ENCODE peak calls at places on chromosomes 3 and 15, in four cellular contexts. H is GM12878, X is breast epithelium, O is A549. M is an unnamed sample.

GRCh38 chr3:23404241-23404640 is 201.1 kb downstream of the UBE2E2 start:
- DNase-seq in H (no peak), X (no peak), O (no peak), M (no peak)

GRCh38 chr15:75233504-75234190 is 24.5 kb upstream of the GOLGA6C start:
- DNase-seq in O (no peak), H (no peak), X (peak), M (no peak)

GRCh38 chr3:187146389-187146788 is 7.1 kb upstream of the RPL39L start:
- DNase-seq in H (no peak), X (no peak), O (no peak), M (no peak)

GRCh38 chr3:170572665-170573253 is 13.1 kb downstream of the SLC7A14 start:
- DNase-seq in O (peak), H (peak), X (no peak), M (peak)

GRCh38 chr3:171874879-171875278 is 31.7 kb downstream of the TMEM212 start:
- DNase-seq in O (peak), H (no peak), X (no peak), M (no peak)

GRCh38 chr3:27354588-27355203 is 14.5 kb downstream of the NEK10 start:
- DNase-seq in O (no peak), X (no peak), H (no peak), M (no peak)

GRCh38 chr3:157051625-157052024 is 108.3 kb downstream of the CCNL1 start:
- DNase-seq in O (no peak), X (no peak), H (no peak), M (no peak)

GRCh38 chr15:101476756-101477155 is 12.8 kb downstream of the PCSK6 start:
- DNase-seq in O (no peak), X (no peak), H (no peak), M (no peak)

GRCh38 chr15:77251662-77252061 is 168.2 kb downstream of the PEAK1 start:
- DNase-seq in O (no peak), X (no peak), H (no peak), M (no peak)

GRCh38 chr15:31434418-31435255 is 108.0 kb downstream of the KLF13 start:
- DNase-seq in H (peak), X (no peak), O (no peak), M (no peak)

GRCh38 chr3:32404714-32405113 is 13.1 kb downstream of the CMTM7 start:
- DNase-seq in H (no peak), X (no peak), O (no peak), M (no peak)

GRCh38 chr3:23656821-23657220 is 148.9 kb upstream of the UBE2E1 start:
- DNase-seq in O (no peak), X (no peak), H (no peak), M (no peak)

GRCh38 chr15:81133782-81134461 is at the start of gene CFAP161:
- DNase-seq in H (no peak), O (peak), X (peak), M (no peak)

GRCh38 chr15:98731712-98732450 is 83.5 kb downstream of the IGF1R start:
- DNase-seq in H (no peak), O (no peak), X (no peak), M (no peak)

GRCh38 chr15:79394231-79394630 is 37.9 kb upstream of the MINAR1 start:
- DNase-seq in O (no peak), X (no peak), H (no peak), M (no peak)

GRCh38 chr3:31974454-31974853 is 6.6 kb downstream of the OSBPL10 start:
- DNase-seq in H (no peak), O (no peak), X (no peak), M (no peak)

GRCh38 chr3:169430687-169431404 is 232.7 kb downstream of the MECOM start:
- DNase-seq in H (no peak), X (no peak), O (peak), M (no peak)

GRCh38 chr3:88385090-88385489 is 235.3 kb downstream of the C3orf38 start:
- DNase-seq in H (no peak), O (no peak), X (no peak), M (no peak)

GRCh38 chr3:87494264-87494663 is 217.9 kb upstream of the POU1F1 start:
- DNase-seq in X (no peak), O (no peak), H (no peak), M (no peak)

GRCh38 chr3:186002884-186003472 is 65.2 kb upstream of the TRA2B start:
- DNase-seq in X (no peak), O (peak), H (no peak), M (no peak)

GRCh38 chr3:112351036-112351435 is 18.1 kb downstream of the CD200 start:
- DNase-seq in X (no peak), H (no peak), O (no peak), M (no peak)

GRCh38 chr3:16449369-16449768 is 64.1 kb downstream of the RFTN1 start:
- DNase-seq in H (no peak), X (no peak), O (no peak), M (no peak)

GRCh38 chr3:156677120-156677479 is 2.7 kb downstream of the TIPARP start:
- DNase-seq in O (no peak), X (no peak), H (no peak), M (no peak)

GRCh38 chr3:136305879-136306278 is 55.7 kb downstream of the PCCB start:
- DNase-seq in X (no peak), O (no peak), H (peak), M (peak)

GRCh38 chr15:68001811-68002210 is 52.3 kb upstream of the PIAS1 start:
- DNase-seq in X (no peak), O (no peak), H (no peak), M (no peak)

GRCh38 chr3:157534725-157535161 is 31.5 kb upstream of the VEPH1 start:
- DNase-seq in O (no peak), X (no peak), H (no peak), M (no peak)

GRCh38 chr3:70186221-70186620 is 126.2 kb downstream of the MDFIC2 start:
- DNase-seq in H (no peak), X (no peak), O (no peak), M (no peak)

GRCh38 chr3:150308481-150308918 is 99.6 kb upstream of the TSC22D2 start:
- DNase-seq in X (no peak), O (no peak), H (no peak), M (peak)

GRCh38 chr3:194156095-194156494 is 20.1 kb downstream of the HES1 start:
- DNase-seq in O (no peak), X (no peak), H (no peak), M (no peak)

GRCh38 chr3:194160158-194160557 is 24.2 kb downstream of the HES1 start:
- DNase-seq in O (no peak), H (no peak), X (no peak), M (no peak)

GRCh38 chr3:194162070-194162678 is 26.2 kb downstream of the HES1 start:
- DNase-seq in X (no peak), H (no peak), O (no peak), M (no peak)

GRCh38 chr3:194161181-194162045 is 25.5 kb downstream of the HES1 start:
- DNase-seq in H (no peak), O (peak), X (peak), M (no peak)

DNA sequence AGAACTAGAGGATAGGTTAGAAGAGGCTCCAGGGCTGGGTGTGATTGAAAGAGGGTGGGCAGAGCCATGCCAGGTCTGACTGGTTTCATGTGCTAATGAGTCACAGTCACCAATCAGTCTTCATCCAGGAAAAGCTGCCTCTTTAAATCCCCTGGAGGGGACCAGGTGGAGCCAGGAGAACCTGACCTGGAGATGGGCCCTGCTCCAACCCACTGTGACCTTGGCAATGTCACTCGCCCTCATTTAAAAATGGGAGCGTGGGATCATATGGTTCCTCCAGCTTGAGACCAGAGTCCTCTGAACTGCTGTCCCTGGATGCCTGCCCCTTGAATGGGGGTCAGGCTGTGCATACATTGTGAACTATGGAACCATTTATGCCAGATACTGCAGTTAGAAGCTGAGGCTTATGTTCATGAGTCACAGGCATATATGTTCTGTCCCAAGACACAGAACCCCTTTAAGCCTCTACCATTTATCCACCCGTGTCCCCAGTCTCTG is 23.0 kb downstream of the HES1 start:
- DNase-seq in X (peak), H (no peak), O (no peak), M (no peak)
- TF ChIP-seq POLR2A in X (no peak), H (no peak), O (no peak), M (no peak)

GRCh38 chr3:128123538-128124368 is at the start of gene RUVBL1:
- DNase-seq in H (peak), X (peak), O (peak), M (peak)
- TF ChIP-seq POLR2A in H (peak), X (no peak), O (peak), M (no peak)

GRCh38 chr3:8964436-8965370 is 1.4 kb upstream of the RAD18 start:
- DNase-seq in X (no peak), H (no peak), O (peak), M (peak)

GRCh38 chr3:8966820-8967348 is 3.6 kb upstream of the RAD18 start:
- DNase-seq in X (no peak), O (no peak), H (no peak), M (no peak)

GRCh38 chr3:8962226-8962861 is 928 bp downstream of the RAD18 start:
- DNase-seq in O (no peak), X (no peak), H (no peak), M (no peak)

GRCh38 chr3:8966150-8966819 is 3.0 kb upstream of the RAD18 start:
- DNase-seq in H (no peak), X (no peak), O (no peak), M (no peak)

DNA sequence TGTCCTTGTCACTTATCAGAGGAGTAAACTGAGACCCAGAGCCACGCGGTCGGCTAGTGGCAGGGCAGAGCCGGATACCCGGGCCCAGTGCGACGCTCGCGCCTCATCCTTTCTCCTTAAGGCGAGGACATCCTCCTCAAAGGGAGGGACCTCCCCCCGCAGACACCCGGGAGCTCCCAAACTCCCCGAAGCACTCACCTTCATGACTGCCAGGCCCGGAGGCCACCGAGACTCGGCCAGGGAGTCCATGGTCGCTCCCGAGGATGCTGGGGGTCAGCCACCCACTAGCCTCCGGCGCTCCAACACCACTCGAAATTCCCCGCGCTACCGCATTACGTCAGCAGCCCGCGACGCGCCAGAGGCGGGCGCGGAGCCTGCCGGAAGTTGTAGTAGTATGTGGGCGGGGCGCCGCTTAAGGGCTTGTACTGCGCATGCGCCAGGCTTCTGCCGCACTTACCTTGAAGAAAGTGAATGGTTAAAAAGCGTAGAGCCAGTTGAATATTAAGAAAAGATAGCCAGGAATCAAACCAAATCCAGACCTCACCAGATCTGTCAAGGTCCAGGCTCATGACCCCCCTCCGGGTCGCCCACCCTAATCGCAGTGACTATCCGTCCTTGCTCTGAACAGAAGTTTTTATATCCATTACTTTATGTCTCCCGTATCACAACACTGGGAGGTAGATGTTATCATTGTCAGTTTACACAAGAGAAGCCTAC is at the start of gene RAD18:
- DNase-seq in O (peak), X (peak), H (peak), M (peak)
- TF ChIP-seq POLR2A in O (peak), X (no peak), H (peak), M (peak)

DNA sequence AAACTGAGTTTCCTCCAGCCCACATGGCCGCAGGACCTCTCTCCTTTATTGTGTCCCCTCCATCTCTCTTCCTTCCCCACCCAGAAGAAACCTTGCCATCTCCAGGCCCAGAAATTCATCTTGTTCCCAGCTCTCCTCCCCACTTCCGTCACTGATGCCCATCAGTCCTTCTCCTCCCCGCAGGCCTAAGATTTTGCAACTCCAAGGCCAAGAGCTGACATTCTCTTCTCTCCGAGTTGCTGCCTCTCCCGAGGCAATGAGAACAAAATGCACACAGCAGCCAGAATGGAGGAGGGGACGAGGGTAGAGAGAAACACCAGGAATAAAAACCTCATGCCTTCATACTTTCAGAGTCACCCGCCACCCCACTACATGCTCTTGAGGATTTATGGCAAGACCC is 526.5 kb upstream of the PROK2 start:
- DNase-seq in O (no peak), H (no peak), X (no peak), M (no peak)
- TF ChIP-seq POLR2A in O (no peak), H (no peak), X (no peak), M (no peak)

DNA sequence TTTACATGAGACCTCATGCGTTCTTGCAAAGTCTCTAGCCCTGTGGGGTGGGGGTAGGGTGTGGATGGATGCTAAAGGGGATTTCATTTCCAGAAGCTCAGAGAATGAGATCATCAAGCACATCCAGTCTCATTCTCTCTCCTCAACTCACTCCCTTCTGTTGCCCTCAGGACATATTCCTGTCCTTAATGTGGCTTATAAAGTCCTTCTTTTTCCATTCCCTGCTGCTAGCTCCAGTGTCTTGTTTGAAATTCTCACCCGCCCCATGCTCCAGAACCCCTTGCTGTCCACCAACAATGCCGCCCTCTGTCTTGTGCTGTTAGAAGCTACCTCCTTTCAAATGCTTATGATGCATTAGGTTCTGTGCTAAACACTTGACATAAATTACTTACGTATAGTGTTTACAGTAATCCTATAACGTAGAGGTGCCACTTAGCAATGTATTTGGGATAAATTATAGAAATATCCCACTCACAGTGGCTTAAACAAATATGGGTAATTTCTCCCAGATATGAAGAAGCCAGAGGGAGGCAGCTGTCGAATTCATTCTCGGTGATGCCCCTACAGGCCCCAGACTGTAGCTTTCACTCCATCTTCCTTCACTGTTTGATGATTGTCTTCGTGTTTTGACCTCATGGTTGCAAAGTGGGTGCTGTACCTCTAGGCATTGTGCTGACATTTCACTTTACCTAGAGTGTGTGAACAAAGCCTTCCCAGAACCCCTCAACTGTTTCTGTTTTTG is 273.1 kb upstream of the TBL1XR1 start:
- DNase-seq in H (no peak), X (no peak), O (no peak), M (no peak)
- TF ChIP-seq POLR2A in H (no peak), X (no peak), O (no peak), M (no peak)

GRCh38 chr3:126983276-126983652 is 349 bp downstream of the PLXNA1 start:
- DNase-seq in H (no peak), O (no peak), X (no peak), M (no peak)

GRCh38 chr3:126984391-126985142 is 1.7 kb downstream of the PLXNA1 start:
- DNase-seq in H (no peak), O (no peak), X (no peak), M (no peak)

GRCh38 chr3:126982125-126982521 is 792 bp upstream of the PLXNA1 start:
- DNase-seq in H (peak), X (no peak), O (no peak), M (no peak)

GRCh38 chr3:126983653-126984390 is 907 bp downstream of the PLXNA1 start:
- DNase-seq in X (no peak), H (no peak), O (no peak), M (peak)

DNA sequence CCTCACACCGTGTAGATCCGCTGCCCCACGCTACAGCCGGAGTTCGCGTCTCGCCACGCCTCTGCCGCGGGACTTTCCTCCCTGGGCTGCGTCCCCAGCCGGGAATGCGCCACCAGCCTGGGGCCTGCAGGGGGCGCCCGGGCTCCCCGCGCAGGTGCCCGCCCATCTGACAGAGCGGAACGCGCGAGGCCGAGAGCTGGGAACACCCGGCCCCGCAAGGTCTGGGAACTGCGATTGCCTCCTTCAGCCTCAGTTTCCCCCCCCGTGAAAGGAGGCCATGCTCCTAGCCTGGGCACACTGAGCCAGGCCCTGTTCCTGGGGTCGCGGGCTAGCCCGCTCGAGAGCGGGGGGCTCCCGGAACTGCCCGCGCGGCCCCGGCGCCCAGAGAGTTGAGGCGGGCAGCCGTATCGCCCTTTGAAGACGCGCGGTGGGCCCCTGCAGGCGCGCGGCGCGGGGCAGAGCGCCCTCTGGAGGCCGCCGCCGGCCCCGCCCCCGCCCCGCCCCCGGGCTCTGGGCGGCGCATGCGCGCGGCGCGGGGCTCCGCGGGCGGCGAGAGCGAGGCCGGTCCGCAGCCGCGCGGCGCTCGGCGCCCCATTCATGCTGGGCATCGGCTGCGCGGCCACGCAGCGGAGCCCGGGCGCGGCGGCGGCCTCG is at the start of gene PLXNA1:
- DNase-seq in H (peak), X (no peak), O (peak), M (peak)
- TF ChIP-seq POLR2A in H (peak), X (no peak), O (peak), M (peak)

DNA sequence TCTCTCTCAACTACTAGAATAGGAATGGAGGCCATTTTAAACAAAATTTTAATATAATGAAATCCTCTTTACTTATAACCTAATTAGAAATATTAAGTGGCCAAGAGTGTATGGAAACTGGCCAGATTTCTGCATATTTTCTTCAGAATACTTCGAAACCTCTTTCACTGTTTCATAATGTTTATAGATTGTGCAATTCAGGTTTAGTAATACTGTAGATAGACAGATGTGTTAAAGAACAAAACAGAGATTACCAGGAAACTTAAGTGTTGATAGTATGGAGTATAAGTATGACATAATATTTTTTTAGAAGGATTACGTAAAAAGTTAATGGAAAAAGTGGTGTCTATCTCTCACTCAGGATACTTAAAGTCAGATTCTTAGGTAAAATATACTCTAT is 4.7 kb downstream of the ABHD5 start:
- DNase-seq in O (no peak), X (no peak), H (no peak), M (no peak)
- TF ChIP-seq POLR2A in O (no peak), X (no peak), H (no peak), M (no peak)